ENCODE peak calls at places on chromosome X, in ten cellular contexts. M is K562, K is esophagus muscularis mucosa, W is GM23338, H is prostate gland, A is transverse colon, S is breast epithelium, R is HCT116, Y is suprapubic skin, J is HepG2. F is an unnamed sample. For H3K36me3, the result is how much of the 10 kb centered on the place peaks cover.

GRCh38 chrX:130261494-130261893 is 7.2 kb downstream of the ZNF280C start:
- DNase-seq in H (no peak), A (no peak), Y (no peak), M (no peak), K (no peak), J (no peak), R (no peak), W (no peak), S (no peak), F (no peak)

GRCh38 chrX:71619193-71619592 is 882 bp upstream of the CXCR3 start:
- DNase-seq in W (no peak), A (no peak), R (no peak), S (no peak), Y (no peak), M (no peak), J (no peak), H (no peak), K (no peak), F (no peak)

GRCh38 chrX:150258463-150259430 is 104.4 kb upstream of the MAMLD1 start:
- DNase-seq in M (no peak), R (no peak), Y (no peak), A (no peak), J (no peak), K (peak), W (no peak), S (no peak), H (no peak), F (no peak)

GRCh38 chrX:38004046-38004445 is 2.3 kb upstream of the SYTL5 start:
- DNase-seq in M (no peak), S (no peak), K (no peak), A (no peak), J (no peak), H (no peak), R (no peak), Y (no peak), W (no peak), F (no peak)

GRCh38 chrX:110146521-110146920 is 143.6 kb downstream of the TMEM164 start:
- DNase-seq in A (peak), Y (no peak), K (no peak), J (peak), W (peak), S (no peak), M (peak), R (peak), H (peak), F (no peak)

GRCh38 chrX:151478052-151478451 is 81.0 kb downstream of the VMA21 start:
- DNase-seq in S (no peak), H (no peak), Y (no peak), J (no peak), R (no peak), A (no peak), K (no peak), M (no peak), W (no peak), F (no peak)

GRCh38 chrX:149871940-149872339 is 9.0 kb upstream of the MAGEA8 start:
- DNase-seq in Y (no peak), R (peak), H (no peak), M (peak), J (peak), K (no peak), S (peak), A (peak), W (peak), F (peak)

GRCh38 chrX:108399427-108400165 is 38.6 kb downstream of the COL4A6 start:
- DNase-seq in A (no peak), W (no peak), K (no peak), R (no peak), M (no peak), Y (no peak), S (no peak), J (no peak), H (peak), F (no peak)

GRCh38 chrX:155188786-155189185 is 27.5 kb upstream of the VBP1 start:
- DNase-seq in Y (no peak), W (no peak), J (no peak), K (no peak), H (no peak), M (no peak), R (no peak), A (no peak), S (no peak), F (no peak)

GRCh38 chrX:29870608-29871007 is 344.8 kb upstream of the MAGEB2 start:
- DNase-seq in W (no peak), H (no peak), J (no peak), R (no peak), S (no peak), Y (no peak), K (no peak), A (no peak), M (no peak), F (no peak)

GRCh38 chrX:63350979-63351616 is at the start of gene SPIN4:
- DNase-seq in S (peak), M (peak), Y (peak), K (peak), J (peak), H (peak), R (peak), A (peak), W (peak), F (peak)
- H3K36me3 ChIP-seq in S (under half), M (under half), Y (under half), K (under half), J (under half), H (under half), R (under half), A (under half), W (under half), F (under half)

GRCh38 chrX:119427024-119427794 is 28.1 kb downstream of the SLC25A43 start:
- DNase-seq in K (no peak), J (no peak), A (peak), H (no peak), W (peak), S (no peak), R (no peak), Y (no peak), M (peak), F (no peak)
- TF ChIP-seq POLR2AphosphoS5 in K (no peak), J (no peak), A (no peak), H (no peak), W (no peak), S (no peak), R (no peak), Y (no peak), M (no peak), F (no peak)

DNA sequence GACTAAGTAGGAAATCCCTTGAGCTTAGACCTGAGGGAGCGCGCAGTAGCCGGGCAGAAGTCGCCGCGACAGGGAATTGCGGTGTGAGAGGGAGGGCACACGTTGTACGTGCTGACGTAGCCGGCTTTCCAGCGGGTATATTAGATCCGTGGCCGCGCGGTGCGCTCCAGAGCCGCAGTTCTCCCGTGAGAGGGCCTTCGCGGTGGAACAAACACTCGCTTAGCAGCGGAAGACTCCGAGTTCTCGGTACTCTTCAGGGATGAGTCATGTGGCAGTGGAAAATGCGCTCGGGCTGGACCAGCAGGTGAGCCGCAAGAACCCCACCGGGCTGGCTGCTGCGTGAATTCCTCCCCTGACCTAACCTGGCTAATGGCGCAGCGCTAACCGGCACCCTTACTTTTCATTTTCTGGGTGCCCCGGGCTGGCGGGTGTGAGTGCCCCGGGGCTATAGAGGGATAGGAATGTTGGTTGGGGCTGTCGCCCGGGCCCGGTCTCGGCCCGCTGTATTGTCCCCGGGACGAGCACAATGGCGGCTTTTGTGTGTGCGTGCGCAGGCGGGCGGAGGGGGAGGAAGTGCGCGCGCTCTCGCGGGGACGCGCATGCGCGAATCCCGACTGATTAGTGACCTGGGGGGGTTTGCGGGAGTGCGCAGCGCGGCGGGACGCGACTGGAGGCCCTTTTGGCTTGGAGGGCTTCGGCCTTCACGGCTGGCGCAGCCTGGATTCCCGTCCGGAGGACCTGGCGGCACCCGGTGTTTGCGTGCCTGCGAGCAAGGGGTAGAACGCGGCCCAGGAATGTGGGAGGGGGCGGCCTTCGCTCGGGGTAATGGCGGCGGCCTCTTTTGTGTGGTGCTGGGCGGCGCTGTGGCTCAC is at the start of gene DDX3X:
- DNase-seq in M (peak), Y (peak), W (peak), A (peak), R (peak), J (peak), K (peak), S (peak), H (peak), F (peak)
- H3K36me3 ChIP-seq in M (under half), Y (under half), W (under half), A (under half), R (under half), J (under half), K (under half), S (under half), H (under half), F (under half)

DNA sequence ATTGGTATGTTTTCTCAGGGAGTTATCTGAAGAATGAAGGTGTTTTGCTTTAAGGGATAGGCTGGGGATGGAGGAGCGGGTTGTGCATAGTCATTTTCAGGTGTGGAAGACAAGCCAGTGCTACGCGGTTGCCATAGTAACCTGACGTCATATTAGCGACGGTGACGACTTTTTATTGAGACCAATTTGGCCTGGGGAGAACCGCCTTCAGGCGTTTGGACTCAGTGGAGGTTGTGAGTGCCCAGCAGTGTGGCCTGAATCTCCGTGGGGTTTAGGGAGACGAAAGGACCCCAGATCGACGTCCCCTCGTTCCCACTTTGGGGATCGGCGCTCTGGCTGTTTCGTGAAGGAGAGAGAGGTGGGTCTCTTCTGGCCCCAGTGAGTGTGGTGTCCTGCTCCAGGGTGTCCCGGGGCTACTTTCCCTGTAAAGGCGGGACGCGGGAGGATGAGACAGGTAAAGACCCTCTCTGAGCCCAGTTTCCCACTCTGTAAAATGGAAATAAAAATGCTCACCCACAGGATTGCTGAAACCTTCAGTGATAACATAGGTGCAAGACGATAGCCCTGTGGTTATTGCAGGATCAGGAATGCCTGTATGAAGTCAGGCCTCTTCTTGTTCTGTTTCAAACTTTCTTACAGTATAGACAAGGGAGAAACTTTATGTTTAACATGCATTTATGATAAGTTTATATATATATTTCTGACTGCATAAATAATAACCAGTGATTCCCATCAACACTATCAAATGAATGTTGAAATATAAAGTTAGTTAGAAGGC is 48.6 kb downstream of the GPRASP3 start:
- DNase-seq in J (peak), S (peak), K (peak), Y (peak), A (peak), W (peak), H (peak), R (peak), M (peak), F (peak)
- TF ChIP-seq POLR2AphosphoS5 in J (peak), S (peak), K (peak), Y (no peak), A (peak), W (peak), H (peak), R (peak), M (peak), F (peak)

GRCh38 chrX:7318246-7318645 is 170.3 kb upstream of the PUDP start:
- DNase-seq in Y (no peak), A (no peak), H (no peak), S (no peak), M (no peak), W (no peak), R (no peak), K (no peak), J (no peak), F (no peak)
- H3K36me3 ChIP-seq in Y (under half), A (under half), H (under half), S (under half), M (under half), W (under half), R (under half), K (under half), J (under half), F (under half)